ENCODE peak calls at places on chromosomes 13 and 19, in six cellular contexts. A is ovary, M is uterus, Q is transverse colon, C is HCT116, E is gastrocnemius medialis. D is an unnamed sample.

GRCh38 chr19:8510589-8511115 is 3.3 kb downstream of the ZNF414 start:
- DNase-seq in C (no peak), M (no peak), Q (no peak), E (no peak), A (no peak), D (no peak)

GRCh38 chr19:34217952-34218817 is 36.2 kb upstream of the GARRE1 start:
- DNase-seq in M (peak; percentile 29), A (no peak), Q (peak; percentile 43), E (peak; percentile 57), C (no peak), D (no peak)

GRCh38 chr13:99526549-99526948 is 25.3 kb downstream of the TM9SF2 start:
- DNase-seq in Q (no peak), M (no peak), E (no peak), C (no peak), A (no peak), D (no peak)

GRCh38 chr13:113139580-113139979 is 17.0 kb downstream of the F10 start:
- DNase-seq in Q (no peak), M (no peak), A (peak; percentile 2), C (no peak), E (no peak), D (no peak)

GRCh38 chr13:112931028-112931934 is 37.7 kb upstream of the MCF2L start:
- DNase-seq in E (no peak), M (no peak), C (peak; percentile 46), A (no peak), Q (peak; percentile 57), D (no peak)

GRCh38 chr19:33510728-33511255 is 10.8 kb downstream of the PEPD start:
- DNase-seq in C (no peak), M (no peak), A (no peak), E (no peak), Q (no peak), D (no peak)

GRCh38 chr13:102892504-102892903 is 46.7 kb downstream of the ERCC5 start:
- DNase-seq in A (no peak), M (no peak), Q (no peak), C (no peak), E (no peak), D (no peak)

GRCh38 chr13:112876305-112877000 is 92.6 kb upstream of the MCF2L start:
- DNase-seq in E (no peak), Q (no peak), M (no peak), A (no peak), C (no peak), D (no peak)

GRCh38 chr13:31111136-31111535 is 50.6 kb downstream of the HSPH1 start:
- DNase-seq in A (no peak), M (no peak), Q (no peak), C (no peak), E (no peak), D (no peak)

GRCh38 chr13:43360911-43361605 is 337.7 kb downstream of the DNAJC15 start:
- DNase-seq in M (no peak), A (no peak), C (no peak), E (no peak), Q (no peak), D (no peak)

GRCh38 chr13:85772379-85772778 is 26.8 kb downstream of the SLITRK6 start:
- DNase-seq in Q (no peak), A (no peak), C (no peak), M (no peak), E (no peak), D (peak; percentile 31)

GRCh38 chr13:77113496-77113895 is 86.5 kb upstream of the FBXL3 start:
- DNase-seq in M (no peak), A (no peak), Q (no peak), C (no peak), E (no peak), D (no peak)

GRCh38 chr19:2625434-2625833 is 77.1 kb downstream of the GNG7 start:
- DNase-seq in M (no peak), A (no peak), E (peak; percentile 37), C (no peak), Q (peak; percentile 75), D (peak; percentile 64)

GRCh38 chr13:60397693-60398437 is 845 bp downstream of the TDRD3 start:
- DNase-seq in M (peak; percentile 43), Q (peak; percentile 66), A (peak; percentile 53), C (no peak), E (peak; percentile 43), D (peak; percentile 67)

GRCh38 chr13:97332725-97333124 is 101.2 kb upstream of the RAP2A start:
- DNase-seq in C (no peak), M (no peak), E (no peak), Q (no peak), A (no peak), D (no peak)

GRCh38 chr13:112204881-112205327 is 138.0 kb downstream of the SOX1 start:
- DNase-seq in C (no peak), E (no peak), Q (no peak), A (no peak), M (no peak), D (no peak)

GRCh38 chr19:18312021-18312534 is 10.8 kb downstream of the LSM4 start:
- DNase-seq in C (no peak), A (no peak), Q (no peak), E (no peak), M (no peak), D (no peak)

GRCh38 chr19:35403116-35403760 is 32.4 kb downstream of the GPR42 start:
- DNase-seq in E (no peak), C (no peak), A (no peak), M (no peak), Q (no peak), D (no peak)

GRCh38 chr13:108427355-108427754 is 157.8 kb downstream of the TNFSF13B start:
- DNase-seq in C (no peak), A (no peak), E (no peak), Q (no peak), M (no peak), D (no peak)

GRCh38 chr19:34480971-34481821 is at the start of gene WTIP:
- DNase-seq in E (peak; percentile 18), M (peak; percentile 73), C (peak; percentile 18), Q (peak; percentile 41), A (peak; percentile 79), D (peak; percentile 49)

GRCh38 chr13:47287291-47287751 is 390.5 kb upstream of the HTR2A start:
- DNase-seq in E (no peak), M (no peak), Q (no peak), A (no peak), C (no peak), D (no peak)

GRCh38 chr19:12065100-12065538 is 588 bp downstream of the ZNF844 start:
- DNase-seq in C (no peak), Q (peak; percentile 16), A (peak; percentile 35), E (no peak), M (no peak), D (peak; percentile 48)

GRCh38 chr19:38233740-38234251 is 9.8 kb upstream of the DPF1 start:
- DNase-seq in Q (peak; percentile 88), M (peak; percentile 57), E (peak; percentile 41), A (peak; percentile 68), C (peak; percentile 62), D (peak; percentile 79)

GRCh38 chr13:44224433-44225149 is 149.0 kb upstream of the SERP2 start:
- DNase-seq in A (peak; percentile 67), M (peak; percentile 77), C (no peak), E (peak; percentile 59), Q (no peak), D (no peak)

GRCh38 chr13:73166204-73166603 is 107.4 kb downstream of the KLF5 start:
- DNase-seq in E (no peak), Q (no peak), M (no peak), C (no peak), A (no peak), D (no peak)

GRCh38 chr13:73168226-73168992 is 109.6 kb downstream of the KLF5 start:
- DNase-seq in C (no peak), A (no peak), Q (no peak), M (no peak), E (no peak), D (no peak)

GRCh38 chr13:73158851-73159250 is 100.0 kb downstream of the KLF5 start:
- DNase-seq in M (no peak), E (no peak), A (no peak), C (no peak), Q (no peak), D (no peak)

GRCh38 chr13:73167046-73167820 is 108.4 kb downstream of the KLF5 start:
- DNase-seq in A (no peak), M (no peak), Q (no peak), E (no peak), C (no peak), D (no peak)

DNA sequence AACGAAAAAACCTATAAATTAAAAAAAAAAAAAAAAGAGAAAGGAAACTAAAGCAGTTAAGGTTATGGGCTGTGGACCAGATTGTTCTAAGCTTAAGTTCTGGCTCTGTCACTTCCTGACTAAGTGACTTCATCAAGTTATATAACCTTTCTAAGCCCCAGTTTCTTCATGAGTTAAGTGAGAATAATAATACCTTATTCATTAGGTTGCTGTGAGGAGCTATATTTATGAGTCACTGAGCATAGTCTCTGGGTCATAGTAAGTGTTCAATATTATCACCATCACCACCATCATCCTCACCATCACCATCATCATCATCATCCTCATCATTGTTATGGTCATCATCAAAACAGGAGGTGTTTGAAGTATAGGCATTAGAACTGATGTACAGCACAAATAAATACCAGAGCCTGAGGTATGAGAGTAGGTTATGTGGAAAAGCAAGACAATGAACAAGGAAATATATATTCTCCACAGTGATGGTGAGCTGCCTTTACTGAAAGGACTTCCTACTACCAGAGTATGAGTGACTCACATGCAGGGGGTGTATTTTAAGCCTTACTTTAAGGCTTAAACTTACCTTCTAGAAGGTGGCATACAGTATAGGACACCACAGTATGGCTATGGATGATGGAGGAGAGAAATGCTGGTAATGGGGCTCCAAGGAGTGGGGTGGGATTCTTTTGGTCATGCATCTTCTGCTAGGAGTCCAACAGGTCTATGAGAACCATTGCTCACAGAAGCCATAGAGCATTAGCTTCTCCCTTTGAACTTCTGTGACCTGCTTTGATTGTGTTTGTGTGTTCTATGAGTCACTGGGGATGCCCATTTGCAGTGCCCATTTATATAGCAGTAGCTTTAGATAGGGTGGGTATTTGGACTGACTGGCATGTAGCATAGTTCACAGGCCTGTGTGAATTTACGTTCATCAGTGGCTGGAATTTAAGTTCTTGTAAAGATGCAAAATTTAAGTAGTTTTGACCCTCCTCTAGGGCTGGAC is 104.4 kb downstream of the KLF5 start:
- DNase-seq in C (peak; percentile 7), A (no peak), Q (no peak), E (no peak), M (no peak), D (no peak)
- H3K27ac ChIP-seq in C (no peak overlapping the region), A (no peak overlapping the region), Q (no peak overlapping the region), E (no peak overlapping the region), M (no peak overlapping the region), D (no peak overlapping the region)

GRCh38 chr13:32426191-32426980 is 1.5 kb downstream of the N4BP2L1 start:
- DNase-seq in E (no peak), M (no peak), C (no peak), A (no peak), Q (peak; percentile 25), D (peak; percentile 19)
- TF ChIP-seq POLR2A in E (no peak), M (no peak), C (no peak), A (no peak), Q (no peak), D (no peak)

DNA sequence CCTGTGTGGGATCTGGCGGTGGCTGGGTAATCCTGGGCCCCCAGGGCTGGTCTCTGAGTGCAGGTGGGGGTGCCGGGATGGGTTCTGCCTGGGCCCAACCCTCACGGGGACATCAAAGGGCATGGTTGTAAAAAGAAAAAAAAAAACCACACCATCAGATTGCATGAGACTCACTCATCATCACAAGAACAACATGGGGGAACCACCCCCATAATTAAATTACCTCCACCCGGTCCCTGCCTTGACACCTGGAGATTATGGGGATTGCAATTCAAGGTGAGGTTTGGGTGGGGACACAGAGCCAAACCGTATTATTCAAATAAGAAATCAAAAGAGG is 14.3 kb downstream of the C1QTNF9 start:
- DNase-seq in A (no peak), Q (no peak), E (no peak), C (no peak), M (no peak), D (no peak)
- H3K27ac ChIP-seq in A (no peak overlapping the region), Q (peak overlapping the region; percentile 39), E (no peak overlapping the region), C (no peak overlapping the region), M (no peak overlapping the region), D (no peak overlapping the region)

GRCh38 chr19:13817615-13818371 is 22.6 kb downstream of the ZSWIM4 start:
- DNase-seq in M (no peak), Q (peak; percentile 87), A (no peak), E (no peak), C (no peak), D (no peak)
- TF ChIP-seq POLR2A in M (no peak), Q (peak; percentile 75), A (no peak), E (no peak), C (no peak), D (no peak)